ENCODE peak calls at places on chromosomes 11 and 22, in seven cellular contexts. T is hepatocyte; O is pancreas; U is activated CD8-positive, alpha-beta memory T cell treated with anti-CD3 and anti-CD28 coated beads, Interleukin-2, amount 10 ng/mL, durations not matched to agents 7 days and 5 days; C is activated CD4-positive, alpha-beta T cell treated with anti-CD3 and anti-CD28 coated beads, Interleukin-2, amount 50 U/mL, for 48 hours; X is activated B cell treated with CpG ODN at 0.5 μM for 24 hours; W is GM10248. P is an unnamed sample.

GRCh38 chr11:100403817-100404216 is 283.3 kb upstream of the ARHGAP42 start:
- DNase-seq in X (no peak), O (no peak), T (no peak), C (no peak), W (no peak), U (no peak), P (no peak)

GRCh38 chr11:64266339-64266738 is 15.0 kb downstream of the PLCB3 start:
- DNase-seq in W (no peak), X (no peak), T (no peak), C (no peak), U (no peak), O (peak; percentile 64), P (no peak)

GRCh38 chr11:116104480-116105174 is 600.4 kb upstream of the CADM1 start:
- DNase-seq in U (no peak), C (no peak), W (no peak), O (no peak), T (no peak), X (no peak), P (no peak)

GRCh38 chr11:3614742-3615171 is 27.0 kb downstream of the ART5 start:
- DNase-seq in O (no peak), T (no peak), U (peak; percentile 59), X (peak; percentile 30), C (peak; percentile 64), W (peak; percentile 48), P (no peak)

GRCh38 chr11:2462986-2463765 is 18.4 kb downstream of the KCNQ1 start:
- DNase-seq in T (no peak), W (no peak), C (no peak), X (no peak), U (no peak), O (peak; percentile 97), P (peak; percentile 15)

GRCh38 chr22:38948181-38948940 is 9.0 kb upstream of the APOBEC3A start:
- DNase-seq in U (no peak), T (no peak), W (no peak), O (peak; percentile 10), X (no peak), C (no peak), P (no peak)

GRCh38 chr11:76978239-76978638 is 56.0 kb upstream of the B3GNT6 start:
- DNase-seq in U (no peak), O (no peak), W (no peak), X (no peak), C (no peak), T (no peak), P (no peak)

GRCh38 chr22:28283025-28283654 is 364.1 kb upstream of the PITPNB start:
- DNase-seq in T (no peak), W (no peak), O (no peak), C (no peak), U (no peak), X (no peak), P (no peak)

GRCh38 chr11:116294630-116295029 is 478.2 kb downstream of the BUD13 start:
- DNase-seq in W (no peak), X (no peak), U (no peak), O (no peak), T (peak; percentile 75), C (no peak), P (no peak)

GRCh38 chr11:8906629-8907028 is 4.4 kb upstream of the AKIP1 start:
- DNase-seq in T (no peak), C (no peak), O (no peak), W (no peak), X (no peak), U (no peak), P (no peak)

GRCh38 chr11:69201764-69202370 is 46.1 kb downstream of the SMIM38 start:
- DNase-seq in O (no peak), C (no peak), T (no peak), X (no peak), U (no peak), W (no peak), P (no peak)

GRCh38 chr11:93073026-93073425 is 103.6 kb downstream of the MTNR1B start:
- DNase-seq in U (no peak), X (no peak), W (no peak), T (no peak), C (no peak), O (no peak), P (no peak)

GRCh38 chr11:58905716-58906547 is 33.4 kb upstream of the GLYATL1 start:
- DNase-seq in X (no peak), T (peak; percentile 84), U (no peak), W (no peak), C (no peak), O (peak; percentile 42), P (no peak)

GRCh38 chr22:24165673-24166072 is 15.6 kb upstream of the SUSD2 start:
- DNase-seq in U (no peak), W (no peak), T (no peak), O (no peak), C (no peak), X (no peak), P (no peak)

GRCh38 chr11:100316990-100317389 is 370.1 kb upstream of the ARHGAP42 start:
- DNase-seq in X (no peak), U (no peak), T (no peak), O (no peak), C (no peak), W (no peak), P (no peak)

GRCh38 chr22:35601743-35602633 is 15.1 kb downstream of the MB start:
- DNase-seq in X (no peak), W (no peak), U (peak; percentile 46), O (no peak), T (peak; percentile 57), C (no peak), P (no peak)

GRCh38 chr22:41917375-41917905 is 2.6 kb upstream of the SHISA8 start:
- DNase-seq in X (no peak), W (no peak), C (no peak), U (no peak), O (no peak), T (no peak), P (no peak)

GRCh38 chr11:22734628-22735345 is 68.4 kb downstream of the GAS2 start:
- DNase-seq in W (no peak), C (no peak), X (no peak), O (no peak), U (no peak), T (no peak), P (no peak)

GRCh38 chr11:76030973-76031590 is 175.2 kb downstream of the WNT11 start:
- DNase-seq in X (no peak), C (no peak), T (no peak), U (no peak), W (no peak), O (no peak), P (no peak)

GRCh38 chr22:35498026-35498425 is 42.6 kb upstream of the RASD2 start:
- DNase-seq in W (no peak), O (no peak), U (no peak), C (no peak), T (peak; percentile 38), X (no peak), P (no peak)

GRCh38 chr22:19871023-19871844 is 16.6 kb upstream of the GNB1L start:
- DNase-seq in X (no peak), U (no peak), W (no peak), O (no peak), C (no peak), T (no peak), P (no peak)

GRCh38 chr11:36744375-36745168 is 146.5 kb upstream of the RAG2 start:
- DNase-seq in O (peak; percentile 73), U (peak; percentile 67), T (peak; percentile 86), X (peak; percentile 30), W (peak; percentile 34), C (peak; percentile 72), P (peak; percentile 20)

GRCh38 chr11:101470881-101471535 is 112.8 kb downstream of the TRPC6 start:
- DNase-seq in U (no peak), C (no peak), O (no peak), T (peak; percentile 64), W (no peak), X (no peak), P (no peak)

GRCh38 chr11:70637949-70638598 is 239.7 kb downstream of the CTTN start:
- DNase-seq in T (no peak), U (no peak), O (no peak), W (no peak), C (no peak), X (no peak), P (no peak)

GRCh38 chr11:65194564-65194963 is 12.8 kb downstream of the CAPN1 start:
- DNase-seq in T (no peak), O (no peak), X (no peak), C (no peak), W (no peak), U (no peak), P (no peak)

GRCh38 chr11:42161886-42162285 is 702.4 kb upstream of the LRRC4C start:
- DNase-seq in T (no peak), O (no peak), X (no peak), U (no peak), C (no peak), W (no peak), P (no peak)

GRCh38 chr22:49936018-49936972 is 17.9 kb downstream of the CRELD2 start:
- DNase-seq in W (peak; percentile 90), O (peak; percentile 91), U (peak; percentile 95), T (peak; percentile 96), C (peak; percentile 99), X (peak; percentile 92), P (no peak)

GRCh38 chr11:11501546-11502274 is 120.1 kb downstream of the GALNT18 start:
- DNase-seq in C (no peak), T (peak; percentile 16), X (no peak), O (no peak), W (no peak), U (no peak), P (no peak)

GRCh38 chr22:17097701-17098100 is 12.9 kb downstream of the IL17RA start:
- DNase-seq in T (no peak), X (no peak), W (no peak), U (no peak), C (no peak), O (no peak), P (no peak)

GRCh38 chr11:44445500-44446340 is 119.7 kb upstream of the CD82 start:
- DNase-seq in O (no peak), X (no peak), U (no peak), W (no peak), T (no peak), C (no peak), P (no peak)

GRCh38 chr11:68862426-68862825 is 20.7 kb upstream of the CPT1A start:
- DNase-seq in C (no peak), O (no peak), W (no peak), U (no peak), X (no peak), T (no peak), P (no peak)

GRCh38 chr11:75654314-75654713 is 14.5 kb downstream of the MAP6 start:
- DNase-seq in U (no peak), W (peak; percentile 56), T (no peak), C (peak; percentile 7), X (no peak), O (no peak), P (no peak)

GRCh38 chr11:68049509-68050370 is 10.9 kb downstream of the TCIRG1 start:
- DNase-seq in T (no peak), U (no peak), O (peak; percentile 73), X (no peak), C (no peak), W (no peak), P (peak; percentile 45)

GRCh38 chr11:67418476-67419281 is 3.2 kb downstream of the CARNS1 start:
- DNase-seq in U (no peak), X (peak; percentile 61), W (no peak), O (peak; percentile 73), C (no peak), T (no peak), P (no peak)

GRCh38 chr11:130999086-130999485 is 82.8 kb upstream of the SNX19 start:
- DNase-seq in T (no peak), C (no peak), X (no peak), W (no peak), O (no peak), U (no peak), P (no peak)

GRCh38 chr11:1485504-1485885 is 1.1 kb downstream of the MOB2 start:
- DNase-seq in T (no peak), C (no peak), X (no peak), W (no peak), O (peak; percentile 31), U (no peak), P (no peak)

GRCh38 chr11:61893981-61894380 is 2.6 kb upstream of the FADS3 start:
- DNase-seq in O (no peak), U (no peak), W (no peak), X (no peak), T (no peak), C (no peak), P (no peak)

GRCh38 chr22:23684561-23685031 is 6.2 kb upstream of the RGL4 start:
- DNase-seq in W (no peak), C (no peak), O (no peak), U (no peak), X (no peak), T (no peak), P (no peak)